ENCODE peak calls at places on chromosomes 11 and 22, in eight cellular contexts. L, Z, M, A, S, F, N and H are unnamed samples.

GRCh38 chr11:103354656-103355055 is 245.4 kb downstream of the DYNC2H1 start:
- DNase-seq in F (no peak), M (no peak), L (no peak), A (no peak), S (no peak), Z (no peak), N (no peak), H (no peak)

GRCh38 chr22:44391481-44392445 is 79.0 kb upstream of the SHISAL1 start:
- DNase-seq in M (no peak), L (no peak), S (no peak), F (no peak), A (no peak), N (no peak), Z (no peak), H (no peak)

GRCh38 chr11:8035225-8035846 is 45.7 kb upstream of the TUB start:
- DNase-seq in L (peak; percentile 40), S (no peak), A (no peak), M (no peak), Z (no peak), N (no peak), F (no peak), H (no peak)

GRCh38 chr22:29737251-29738117 is 17.7 kb downstream of the CABP7 start:
- DNase-seq in N (no peak), M (no peak), F (no peak), Z (no peak), A (no peak), S (no peak), L (peak; percentile 13), H (no peak)

GRCh38 chr11:45894555-45895247 is 9.2 kb downstream of the MAPK8IP1 start:
- DNase-seq in A (no peak), N (no peak), S (no peak), Z (no peak), M (no peak), L (no peak), F (no peak), H (no peak)

GRCh38 chr11:45924036-45924915 is 1.8 kb downstream of the LARGE2 start:
- DNase-seq in F (no peak), M (no peak), S (no peak), L (no peak), Z (no peak), A (no peak), N (no peak), H (no peak)

GRCh38 chr11:76397383-76397782 is 16.3 kb downstream of the GVQW3 start:
- DNase-seq in Z (no peak), F (no peak), N (no peak), M (no peak), A (no peak), S (no peak), L (no peak), H (no peak)

GRCh38 chr22:38006906-38007305 is 22.6 kb upstream of the SOX10 start:
- DNase-seq in Z (no peak), S (no peak), L (no peak), N (no peak), F (no peak), A (no peak), M (no peak), H (no peak)

GRCh38 chr11:86068951-86069407 is at the start of gene PICALM:
- DNase-seq in S (peak; percentile 97), A (peak; percentile 98), L (peak; percentile 97), M (peak; percentile 99), Z (peak; percentile 97), N (peak; percentile 99), F (peak; percentile 93), H (peak; percentile 99)

GRCh38 chr11:8610532-8611116 is 16.6 kb upstream of the STK33 start:
- DNase-seq in N (no peak), F (no peak), L (no peak), S (no peak), A (no peak), Z (no peak), M (no peak), H (no peak)

GRCh38 chr11:62805991-62806441 is 776 bp upstream of the NXF1 start:
- DNase-seq in Z (no peak), S (no peak), F (no peak), N (peak; percentile 25), A (no peak), M (peak; percentile 35), L (no peak), H (peak; percentile 34)

GRCh38 chr11:3164138-3164539 is 971 bp downstream of the OSBPL5 start:
- DNase-seq in M (peak; percentile 16), L (no peak), S (no peak), A (no peak), N (no peak), F (no peak), Z (no peak), H (no peak)

GRCh38 chr22:17964153-17964552 is 60.2 kb downstream of the MICAL3 start:
- DNase-seq in S (no peak), L (no peak), Z (no peak), F (no peak), M (peak; percentile 34), N (no peak), A (no peak), H (no peak)

GRCh38 chr11:130677486-130678153 is 229.2 kb downstream of the ADAMTS15 start:
- DNase-seq in Z (no peak), N (peak; percentile 92), S (no peak), M (peak; percentile 95), F (no peak), L (peak; percentile 83), A (peak; percentile 95), H (peak; percentile 77)

GRCh38 chr11:110389946-110390345 is 39.8 kb upstream of the FDX1 start:
- DNase-seq in M (no peak), Z (no peak), S (no peak), L (no peak), A (no peak), F (no peak), N (no peak), H (no peak)

GRCh38 chr11:65040520-65041205 is 347 bp upstream of the SAC3D1 start:
- DNase-seq in F (peak; percentile 74), N (peak; percentile 98), M (peak; percentile 98), L (peak; percentile 92), S (peak; percentile 84), A (peak; percentile 93), Z (peak; percentile 96), H (peak; percentile 92)

GRCh38 chr22:26057731-26058130 is 111.5 kb upstream of the SEZ6L start:
- DNase-seq in S (no peak), F (no peak), M (no peak), L (no peak), A (no peak), Z (no peak), N (no peak), H (no peak)

GRCh38 chr22:27416553-27417427 is 384.8 kb downstream of the MN1 start:
- DNase-seq in A (peak; percentile 82), M (peak; percentile 91), S (peak; percentile 77), N (peak; percentile 94), L (peak; percentile 92), F (no peak), Z (peak; percentile 86), H (peak; percentile 71)

GRCh38 chr11:123475478-123475877 is 45.4 kb downstream of the GRAMD1B start:
- DNase-seq in S (no peak), M (peak; percentile 73), Z (peak; percentile 38), F (no peak), L (peak; percentile 42), A (no peak), N (peak; percentile 29), H (peak; percentile 49)

GRCh38 chr11:35210886-35211546 is 72.0 kb downstream of the CD44 start:
- DNase-seq in Z (peak; percentile 60), F (no peak), S (no peak), N (no peak), L (no peak), A (no peak), M (no peak), H (peak; percentile 22)

GRCh38 chr11:12125609-12126149 is 15.3 kb downstream of the MICAL2 start:
- DNase-seq in N (peak; percentile 48), A (no peak), M (no peak), S (no peak), F (no peak), Z (peak; percentile 58), L (peak; percentile 30), H (no peak)

GRCh38 chr22:32558681-32559355 is 84.2 kb downstream of the FBXO7 start:
- DNase-seq in N (peak; percentile 98), S (no peak), L (peak; percentile 84), A (peak; percentile 72), M (peak; percentile 91), F (no peak), Z (peak; percentile 88), H (peak; percentile 36)

GRCh38 chr11:47514825-47515647 is 37.9 kb downstream of the CELF1 start:
- DNase-seq in N (peak; percentile 82), M (peak; percentile 88), Z (peak; percentile 95), L (peak; percentile 91), F (no peak), A (peak; percentile 38), S (no peak), H (peak; percentile 93)

GRCh38 chr11:17651061-17651460 is 68.3 kb upstream of the MYOD1 start:
- DNase-seq in Z (no peak), M (no peak), A (no peak), S (no peak), F (no peak), L (no peak), N (no peak), H (no peak)

GRCh38 chr11:20158597-20159257 is 1.5 kb downstream of the DBX1 start:
- DNase-seq in A (peak; percentile 57), L (peak; percentile 67), M (peak; percentile 57), S (peak; percentile 41), N (peak; percentile 77), F (no peak), Z (peak; percentile 56), H (peak; percentile 55)

GRCh38 chr11:64745523-64746328 is 1.8 kb upstream of the RASGRP2 start:
- DNase-seq in A (peak; percentile 78), S (no peak), L (peak; percentile 24), Z (peak; percentile 48), M (peak; percentile 59), F (peak; percentile 63), N (peak; percentile 62), H (peak; percentile 80)

GRCh38 chr22:44620129-44620840 is 81.7 kb upstream of the PRR5 start:
- DNase-seq in Z (peak; percentile 55), N (no peak), A (no peak), M (peak; percentile 43), L (peak; percentile 45), F (peak; percentile 57), S (no peak), H (peak; percentile 66)

GRCh38 chr11:4665424-4665823 is 21.6 kb downstream of the OR51E1 start:
- DNase-seq in Z (peak; percentile 1), M (no peak), A (no peak), N (no peak), L (no peak), S (no peak), F (no peak), H (peak; percentile 38)

GRCh38 chr22:46072981-46073682 is 77.2 kb upstream of the PPARA start:
- DNase-seq in N (no peak), F (no peak), A (no peak), Z (peak; percentile 4), M (no peak), L (no peak), S (no peak), H (no peak)

GRCh38 chr11:46680815-46681214 is 19.6 kb downstream of the ARHGAP1 start:
- DNase-seq in F (no peak), A (no peak), Z (no peak), L (no peak), M (no peak), S (no peak), N (no peak), H (no peak)

GRCh38 chr11:70481625-70482528 is 83.5 kb downstream of the CTTN start:
- DNase-seq in S (no peak), Z (peak; percentile 88), N (peak; percentile 79), L (peak; percentile 69), F (no peak), A (peak; percentile 94), M (peak; percentile 80), H (peak; percentile 22)

GRCh38 chr11:122751298-122752070 is 86.8 kb upstream of the CRTAM start:
- DNase-seq in M (peak; percentile 49), L (peak; percentile 46), S (no peak), F (no peak), N (no peak), A (no peak), Z (peak; percentile 75), H (peak; percentile 38)

GRCh38 chr11:66151273-66151672 is 81.2 kb downstream of the PACS1 start:
- DNase-seq in Z (no peak), A (no peak), M (no peak), F (no peak), S (no peak), L (no peak), N (no peak), H (no peak)

GRCh38 chr22:44532466-44533025 is 34.5 kb upstream of the RTL6 start:
- DNase-seq in A (no peak), Z (no peak), L (no peak), S (no peak), N (no peak), F (no peak), M (no peak), H (no peak)